ENCODE peak calls at places on chromosome 1, in six cellular contexts. V is stomach, O is body of pancreas, Y is uterus, M is H1, K is sigmoid colon. Z is an unnamed sample.

GRCh38 chr1:196148367-196148970 is 459.8 kb downstream of the KCNT2 start:
- DNase-seq in M (no peak), Y (no peak), V (no peak), O (no peak), K (no peak), Z (no peak)

GRCh38 chr1:206556047-206556747 is 48.9 kb downstream of the RASSF5 start:
- DNase-seq in K (no peak), M (no peak), Y (no peak), O (no peak), V (no peak), Z (no peak)

GRCh38 chr1:173224887-173225280 is 17.8 kb upstream of the TNFSF4 start:
- DNase-seq in M (no peak), Y (no peak), O (no peak), V (no peak), K (no peak), Z (no peak)

GRCh38 chr1:214281030-214281901 is at the start of gene SMYD2:
- DNase-seq in Y (peak; percentile 57), K (peak; percentile 78), O (peak; percentile 83), M (peak; percentile 85), V (peak; percentile 75), Z (peak; percentile 59)

GRCh38 chr1:51791888-51792287 is 86.6 kb downstream of the NRDC start:
- DNase-seq in M (no peak), Y (no peak), O (no peak), K (no peak), V (no peak), Z (no peak)

GRCh38 chr1:212364985-212365384 is 49.7 kb downstream of the PACC1 start:
- DNase-seq in M (no peak), K (no peak), Y (no peak), V (no peak), O (no peak), Z (no peak)

GRCh38 chr1:19210772-19211549 is 895 bp upstream of the UBR4 start:
- DNase-seq in M (no peak), V (no peak), Y (no peak), O (no peak), K (no peak), Z (no peak)

GRCh38 chr1:153866045-153866850 is 56.5 kb downstream of the GATAD2B start:
- DNase-seq in O (no peak), V (no peak), K (no peak), Y (peak; percentile 31), M (no peak), Z (no peak)

GRCh38 chr1:183407961-183408360 is 10.2 kb downstream of the NMNAT2 start:
- DNase-seq in Y (no peak), K (no peak), O (no peak), M (no peak), V (no peak), Z (no peak)

GRCh38 chr1:91555074-91555730 is 54.6 kb downstream of the CDC7 start:
- DNase-seq in K (no peak), M (peak; percentile 37), V (no peak), Y (no peak), O (no peak), Z (no peak)

DNA sequence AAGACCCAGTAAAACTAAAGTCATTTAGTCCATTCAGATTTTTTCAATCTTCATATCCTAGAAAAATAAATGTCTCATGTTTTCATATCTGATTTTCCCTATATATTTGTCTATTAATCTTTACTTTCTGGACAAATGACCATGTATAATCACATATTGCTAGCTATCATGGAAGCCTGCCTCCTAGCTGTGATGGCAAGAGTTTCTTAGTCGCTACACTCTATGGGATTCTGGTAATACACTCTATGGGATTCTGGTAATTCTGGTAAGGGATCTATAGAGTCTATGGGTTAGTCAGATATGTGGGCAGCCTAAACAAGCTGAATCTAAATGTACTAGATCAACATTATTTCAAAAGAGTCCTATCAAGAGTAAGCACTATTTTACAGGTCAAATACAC is 198.7 kb upstream of the LHX8 start:
- DNase-seq in V (no peak), Y (no peak), K (no peak), M (no peak), O (no peak), Z (no peak)
- TF ChIP-seq CTCF in V (no peak), Y (no peak), K (no peak), M (no peak), O (no peak), Z (no peak)

GRCh38 chr1:99638853-99639252 is 7.1 kb upstream of the PALMD start:
- DNase-seq in Y (no peak), M (no peak), V (no peak), O (no peak), K (no peak), Z (no peak)
- TF ChIP-seq POLR2A in Y (no peak), M (no peak), V (no peak), O (no peak), K (no peak), Z (no peak)

DNA sequence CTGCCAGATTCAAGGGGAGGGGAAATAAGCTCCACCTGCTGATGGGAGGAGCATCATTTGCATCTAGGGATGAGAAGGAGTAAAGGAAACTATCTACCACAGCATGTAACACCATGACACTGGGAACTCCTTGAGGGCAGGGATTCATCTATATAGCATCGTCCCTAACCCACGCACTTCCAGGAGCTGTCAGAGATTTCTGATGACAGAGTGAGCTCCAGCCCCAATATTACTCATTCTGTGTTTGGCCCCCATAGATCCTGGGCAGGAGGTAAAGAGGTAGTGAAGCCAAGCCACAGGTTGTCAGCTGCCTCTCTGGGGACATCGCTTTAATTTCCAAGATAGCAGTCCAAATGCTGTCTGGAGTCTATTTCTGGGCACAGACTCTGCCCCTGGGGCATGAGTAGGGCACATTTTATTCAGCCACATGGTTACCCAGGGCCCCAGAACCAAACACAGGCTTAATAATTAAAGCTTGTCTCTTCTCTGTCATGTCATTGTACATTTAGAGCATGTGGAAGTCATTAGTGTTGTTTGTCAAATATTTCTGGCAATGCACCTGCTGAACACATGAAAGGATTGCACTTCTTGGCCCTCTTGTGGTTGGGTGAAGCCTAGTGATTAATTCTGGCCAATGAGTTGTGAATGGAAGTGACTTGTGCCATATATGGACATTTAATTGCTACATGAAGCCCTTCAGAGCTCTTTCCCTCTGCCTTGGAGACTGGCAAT is 105.9 kb upstream of the POU3F1 start:
- DNase-seq in V (no peak), K (no peak), O (peak; percentile 17), M (no peak), Y (no peak), Z (no peak)
- TF ChIP-seq CTCF in V (no peak), K (no peak), O (no peak), M (no peak), Y (no peak), Z (peak; percentile 32)

GRCh38 chr1:2335721-2336475 is 55.5 kb downstream of the MORN1 start:
- DNase-seq in K (no peak), O (no peak), V (no peak), M (no peak), Y (no peak), Z (no peak)
- TF ChIP-seq POLR2A in K (no peak), O (no peak), V (no peak), M (no peak), Y (no peak), Z (no peak)

Z was measured in gastrocnemius medialis.